ENCODE peak calls at places on chromosomes 4 and X, in five cellular contexts. D, G, F, P and B are unnamed samples. For H3K4me1, the result is how much of the 10 kb centered on the place peaks cover.

GRCh38 chrX:127085939-127086338 is 266.4 kb downstream of the PRR32 start:
- DNase-seq in D (no peak), G (no peak), F (no peak), P (no peak), B (no peak)

GRCh38 chr4:118112647-118113046 is 78.4 kb downstream of the NDST3 start:
- DNase-seq in D (no peak), G (no peak), F (no peak), P (no peak), B (no peak)

GRCh38 chr4:107210450-107211239 is 174.5 kb upstream of the DKK2 start:
- DNase-seq in D (no peak), G (peak), F (no peak), P (no peak), B (no peak)

GRCh38 chr4:155853189-155853588 is 12.9 kb downstream of the ASIC5 start:
- DNase-seq in D (no peak), G (no peak), F (no peak), P (no peak), B (no peak)

GRCh38 chr4:140861359-140862181 is 105.4 kb upstream of the TBC1D9 start:
- DNase-seq in D (no peak), G (peak), F (peak), P (peak), B (no peak)

GRCh38 chrX:151082077-151082948 is 94.1 kb upstream of the GPR50 start:
- DNase-seq in D (peak), G (no peak), F (peak), P (peak), B (peak)

GRCh38 chr4:82739292-82740190 is 59.1 kb downstream of the SCD5 start:
- DNase-seq in D (peak), G (no peak), F (peak), P (peak), B (peak)

GRCh38 chr4:28391877-28392276 is 1531.2 kb downstream of the STIM2 start:
- DNase-seq in D (no peak), G (no peak), F (no peak), P (no peak), B (no peak)

GRCh38 chrX:24846551-24847170 is 152.9 kb downstream of the POLA1 start:
- DNase-seq in D (no peak), G (no peak), F (no peak), P (peak), B (no peak)

GRCh38 chrX:66200855-66201795 is 37.1 kb downstream of the HEPH start:
- DNase-seq in D (no peak), G (no peak), F (no peak), P (no peak), B (no peak)

GRCh38 chr4:186553717-186554116 is 1.6 kb downstream of the MTNR1A start:
- DNase-seq in D (no peak), G (no peak), F (no peak), P (no peak), B (no peak)

GRCh38 chrX:134636859-134637258 is 21.4 kb downstream of the PLAC1 start:
- DNase-seq in D (no peak), G (no peak), F (no peak), P (no peak), B (no peak)

GRCh38 chr4:158155656-158156356 is 17.0 kb downstream of the GASK1B start:
- DNase-seq in D (no peak), G (no peak), F (no peak), P (no peak), B (no peak)

GRCh38 chr4:74378573-74378972 is 13.6 kb downstream of the EREG start:
- DNase-seq in D (no peak), G (no peak), F (no peak), P (no peak), B (no peak)

GRCh38 chr4:181822005-181822375 is 421.2 kb upstream of the TENM3 start:
- DNase-seq in D (no peak), G (no peak), F (no peak), P (no peak), B (no peak)

GRCh38 chr4:77734928-77735327 is 84.2 kb downstream of the CNOT6L start:
- DNase-seq in D (no peak), G (no peak), F (no peak), P (no peak), B (no peak)

GRCh38 chr4:39446842-39447573 is 11.7 kb downstream of the RPL9 start:
- DNase-seq in D (peak), G (no peak), F (peak), P (peak), B (peak)

GRCh38 chr4:187302456-187302855 is 578.8 kb upstream of the FAT1 start:
- DNase-seq in D (no peak), G (no peak), F (no peak), P (no peak), B (no peak)

GRCh38 chr4:56804551-56804950 is 16.9 kb downstream of the SPINK2 start:
- DNase-seq in D (no peak), G (peak), F (no peak), P (no peak), B (no peak)

GRCh38 chr4:78776031-78776728 is at the start of gene BMP2K:
- DNase-seq in D (peak), G (no peak), F (peak), P (peak), B (peak)

GRCh38 chr4:113700602-113701150 is 60.9 kb downstream of the CAMK2D start:
- DNase-seq in D (no peak), G (no peak), F (no peak), P (no peak), B (no peak)

GRCh38 chr4:136803430-136803829 is 728.9 kb downstream of the PCDH18 start:
- DNase-seq in D (no peak), G (no peak), F (no peak), P (no peak), B (no peak)

GRCh38 chr4:167966161-167966560 is 126.2 kb upstream of the ANXA10 start:
- DNase-seq in D (no peak), G (no peak), F (no peak), P (no peak), B (no peak)

GRCh38 chr4:134777626-134778025 is 576.0 kb upstream of the PABPC4L start:
- DNase-seq in D (no peak), G (no peak), F (no peak), P (no peak), B (no peak)

GRCh38 chr4:77007358-77008230 is 58.0 kb downstream of the SEPTIN11 start:
- DNase-seq in D (no peak), G (no peak), F (no peak), P (no peak), B (peak)

GRCh38 chr4:173257732-173258717 is 76.1 kb downstream of the HMGB2 start:
- DNase-seq in D (peak), G (no peak), F (peak), P (peak), B (peak)

GRCh38 chr4:134691915-134692314 is 490.3 kb upstream of the PABPC4L start:
- DNase-seq in D (no peak), G (no peak), F (no peak), P (no peak), B (no peak)

DNA sequence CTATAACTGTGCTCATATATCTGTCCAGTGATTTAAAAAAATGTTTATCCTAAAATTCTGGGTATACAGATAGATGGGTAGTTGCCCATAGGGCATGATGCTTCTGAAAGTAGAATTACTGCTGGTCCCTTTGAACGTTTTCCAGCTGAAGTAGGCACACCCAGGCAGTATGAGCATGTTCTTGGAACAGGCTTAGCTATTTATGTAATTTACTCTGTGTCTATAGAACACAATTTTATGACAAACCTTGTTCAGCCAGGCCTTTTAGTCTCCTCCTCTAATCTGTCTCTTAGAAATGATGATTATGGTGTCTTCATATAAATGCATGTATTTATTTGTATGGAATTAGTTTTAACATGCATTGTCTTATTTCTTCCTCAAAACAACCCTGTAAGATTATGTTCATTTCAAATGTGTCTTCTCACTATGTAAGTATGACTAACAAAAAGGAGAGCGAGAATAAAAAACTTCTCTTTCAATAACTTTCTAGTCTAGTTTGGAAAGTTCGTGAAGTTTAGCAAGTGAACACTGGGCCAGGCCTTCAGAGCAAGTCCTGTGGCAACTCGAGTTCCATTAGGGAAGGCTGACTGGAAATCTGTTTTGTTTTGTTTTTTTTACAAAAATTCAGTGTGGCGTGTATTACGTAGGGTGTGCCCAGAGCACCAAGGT is 142.0 kb downstream of the AFF1 start:
- DNase-seq in D (no peak), G (no peak), F (no peak), P (no peak), B (no peak)
- H3K4me1 ChIP-seq in D (half or more), G (under half), F (under half), P (under half), B (under half)

GRCh38 chrX:2693526-2694002 is 2.5 kb downstream of the CD99 start:
- DNase-seq in D (no peak), G (no peak), F (no peak), P (no peak), B (no peak)

GRCh38 chrX:2696698-2697215 is 5.7 kb downstream of the CD99 start:
- DNase-seq in D (no peak), G (no peak), F (peak), P (no peak), B (no peak)

GRCh38 chrX:2692221-2693122 is 1.4 kb downstream of the CD99 start:
- DNase-seq in D (peak), G (no peak), F (no peak), P (peak), B (peak)

GRCh38 chrX:2693123-2693438 is 2.0 kb downstream of the CD99 start:
- DNase-seq in D (no peak), G (no peak), F (no peak), P (no peak), B (no peak)

DNA sequence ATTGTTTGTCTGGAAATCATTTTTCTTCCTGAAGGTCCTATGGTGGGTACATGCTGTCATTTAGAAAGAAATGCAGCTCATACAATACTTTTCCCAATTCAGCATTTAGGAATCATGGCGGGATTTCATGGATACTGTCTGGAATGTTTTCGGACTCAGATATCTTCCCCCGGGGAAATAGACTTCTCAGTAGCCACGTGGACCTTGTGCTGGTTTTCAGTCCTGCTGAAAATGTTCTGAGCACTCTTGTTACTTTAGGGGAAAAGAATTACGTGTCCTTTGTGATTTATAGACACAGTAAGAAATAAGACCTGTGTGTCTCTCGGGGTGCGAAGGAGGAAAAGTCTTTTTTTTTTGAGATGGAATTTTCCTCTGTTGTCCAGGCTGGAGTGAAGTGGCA is 3.8 kb downstream of the CD99 start:
- DNase-seq in D (no peak), G (no peak), F (no peak), P (no peak), B (no peak)
- H3K27ac ChIP-seq in D (no peak), G (no peak), F (no peak), P (no peak), B (no peak)

DNA sequence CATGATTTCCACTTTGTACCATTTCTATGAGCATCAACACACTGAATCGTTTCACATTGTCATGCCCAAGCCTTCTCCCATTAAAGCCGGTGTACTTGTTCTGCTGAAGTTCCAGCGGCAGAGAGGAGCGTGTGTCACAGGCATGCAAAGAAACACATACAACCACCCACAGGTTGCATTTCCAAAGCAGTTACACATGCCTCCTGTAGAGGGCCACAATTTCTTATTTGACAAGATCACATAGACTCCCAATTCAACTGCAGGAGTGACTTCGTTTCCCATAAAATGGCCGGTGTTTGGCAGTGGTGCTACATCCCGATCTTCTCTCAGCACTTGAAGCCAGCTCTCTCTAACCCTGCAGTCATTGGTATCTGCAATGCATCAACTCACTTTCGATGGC is 992.6 kb downstream of the NLGN4X start:
- DNase-seq in D (no peak), G (no peak), F (no peak), P (no peak), B (no peak)
- H3K4me3 ChIP-seq in D (no peak), G (no peak), F (no peak), P (no peak), B (no peak)

DNA sequence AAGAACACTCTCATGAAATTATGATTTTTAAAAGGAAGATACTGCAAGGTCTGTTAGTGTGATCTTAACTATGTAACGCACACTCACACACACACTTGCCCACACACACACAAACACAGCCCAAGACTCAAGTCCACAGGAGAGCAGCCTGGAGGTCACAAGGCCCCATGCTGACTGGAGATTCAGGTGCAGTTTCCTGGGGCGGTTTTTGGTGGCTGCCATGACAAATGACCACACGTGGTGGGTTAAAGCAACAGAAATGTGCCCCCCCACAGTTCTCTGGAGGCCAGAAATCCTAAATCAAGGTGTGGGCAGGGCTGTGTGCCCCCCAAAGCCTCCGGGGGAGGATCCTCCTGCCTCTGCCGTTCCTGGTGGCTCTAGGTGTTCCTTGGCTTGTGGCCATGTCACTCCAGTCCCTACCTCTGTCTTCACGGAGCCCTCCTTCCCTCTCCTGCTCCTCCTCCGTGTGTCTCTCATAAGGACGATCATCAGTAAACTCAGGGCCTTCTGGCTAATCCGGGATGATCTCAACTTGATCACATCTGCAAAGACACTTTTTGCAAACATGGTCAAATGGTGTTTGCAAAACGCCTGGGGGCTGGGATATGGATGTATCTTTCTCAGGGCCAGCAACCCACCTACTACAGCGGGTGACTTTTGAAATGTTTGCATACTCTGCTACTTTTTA is 9.7 kb upstream of the HTRA3 start:
- DNase-seq in D (no peak), G (no peak), F (no peak), P (no peak), B (no peak)
- H3K4me1 ChIP-seq in D (under half), G (under half), F (under half), P (under half), B (under half)

DNA sequence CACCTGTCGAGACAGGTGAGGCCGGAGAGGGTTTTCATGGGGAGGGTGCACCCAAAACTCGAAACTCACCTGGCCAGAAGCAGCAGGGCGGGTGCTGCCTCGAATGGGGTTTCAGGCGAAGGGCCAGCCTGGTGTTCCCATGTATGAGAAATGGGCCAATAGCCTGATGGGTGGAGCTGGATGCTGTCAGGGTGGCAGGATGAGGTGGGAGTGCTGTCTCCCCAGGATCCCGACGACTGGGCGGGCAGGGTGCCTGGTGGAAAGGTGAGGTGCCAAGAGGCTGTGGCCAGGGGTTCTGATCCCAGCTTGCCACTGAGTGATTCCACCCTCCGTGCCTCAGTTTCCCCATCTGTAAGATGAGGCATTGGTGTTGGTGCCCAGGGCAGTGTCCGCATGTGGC is 16.8 kb upstream of the SH3TC1 start:
- DNase-seq in D (no peak), G (no peak), F (no peak), P (no peak), B (no peak)
- H3K27ac ChIP-seq in D (no peak), G (peak), F (no peak), P (no peak), B (no peak)

GRCh38 chr4:143375326-143376073 is 38.8 kb downstream of the GAB1 start:
- DNase-seq in D (peak), G (no peak), F (no peak), P (no peak), B (no peak)
- H3K4me3 ChIP-seq in D (no peak), G (no peak), F (no peak), P (no peak), B (no peak)

DNA sequence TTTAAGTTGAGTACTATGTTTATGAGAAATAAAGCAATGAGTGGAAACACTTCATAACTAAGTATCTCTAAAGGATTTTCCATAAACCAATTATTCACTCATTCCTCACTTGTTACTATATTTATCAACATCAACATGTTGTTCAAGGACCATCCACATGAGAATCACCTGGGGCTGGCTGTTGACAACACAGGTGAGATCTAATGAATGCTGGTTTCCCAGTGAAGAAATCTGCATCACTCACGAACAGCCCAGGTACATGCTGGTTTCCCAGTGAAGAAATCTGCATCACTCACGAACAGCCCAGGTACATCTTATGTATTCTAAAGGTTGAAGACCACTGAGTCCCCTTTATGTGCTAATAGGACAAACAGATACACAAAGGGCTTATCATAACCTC is 32.5 kb downstream of the TSPAN5 start:
- DNase-seq in D (no peak), G (no peak), F (no peak), P (no peak), B (no peak)
- H3K4me1 ChIP-seq in D (under half), G (under half), F (under half), P (under half), B (under half)

GRCh38 chr4:123398803-123399637 is 2.4 kb downstream of the SPRY1 start:
- DNase-seq in D (peak), G (no peak), F (peak), P (peak), B (peak)
- H3K27ac ChIP-seq in D (peak), G (peak), F (peak), P (peak), B (peak)

GRCh38 chr4:4866124-4866832 is 6.8 kb downstream of the MSX1 start:
- DNase-seq in D (peak), G (no peak), F (no peak), P (no peak), B (no peak)
- H3K4me3 ChIP-seq in D (peak), G (no peak), F (no peak), P (peak), B (peak)

GRCh38 chr4:6987566-6987920 is 55.6 kb upstream of the TADA2B start:
- DNase-seq in D (no peak), G (no peak), F (no peak), P (no peak), B (no peak)

GRCh38 chr4:6991249-6991648 is 51.9 kb upstream of the TADA2B start:
- DNase-seq in D (no peak), G (no peak), F (no peak), P (no peak), B (no peak)

GRCh38 chr4:6990661-6991060 is 52.5 kb upstream of the TADA2B start:
- DNase-seq in D (no peak), G (no peak), F (no peak), P (no peak), B (no peak)

GRCh38 chr4:6988016-6988715 is 55.0 kb upstream of the TADA2B start:
- DNase-seq in D (no peak), G (no peak), F (no peak), P (no peak), B (no peak)

GRCh38 chr4:6989331-6989923 is 53.7 kb upstream of the TADA2B start:
- DNase-seq in D (no peak), G (no peak), F (no peak), P (no peak), B (no peak)
- H3K4me1 ChIP-seq in D (half or more), G (half or more), F (half or more), P (under half), B (under half)